ENCODE peak calls at places on chromosomes 5 and 9, in seven cellular contexts. F is RWPE2, O is right cardiac atrium, M is PC-3, G is pancreas, B is psoas muscle, N is GM23248. R is an unnamed sample.

GRCh38 chr5:149267241-149267973 is 4.3 kb upstream of the AFAP1L1 start:
- DNase-seq in F (no peak), N (peak; percentile 10), M (peak; percentile 94), O (no peak), G (no peak), B (no peak), R (no peak)

GRCh38 chr5:173707392-173707791 is 90.9 kb upstream of the BOD1 start:
- DNase-seq in B (peak; percentile 92), N (peak; percentile 98), G (no peak), O (peak; percentile 59), M (peak; percentile 58), F (no peak), R (peak; percentile 10)

GRCh38 chr9:137682431-137682991 is 63.7 kb downstream of the EHMT1 start:
- DNase-seq in B (no peak), F (no peak), M (no peak), N (no peak), O (no peak), G (no peak), R (no peak)

GRCh38 chr5:111227226-111227782 is 3.1 kb downstream of the CAMK4 start:
- DNase-seq in M (no peak), F (no peak), B (no peak), G (no peak), N (no peak), O (no peak), R (no peak)

GRCh38 chr9:93586290-93587057 is 10.1 kb downstream of the PHF2 start:
- DNase-seq in F (no peak), G (no peak), N (peak; percentile 18), B (peak; percentile 70), M (no peak), O (no peak), R (no peak)

GRCh38 chr9:1712861-1713260 is 302.3 kb upstream of the SMARCA2 start:
- DNase-seq in G (no peak), B (no peak), F (no peak), N (no peak), O (no peak), M (no peak), R (no peak)

GRCh38 chr5:158174918-158175663 is 316.1 kb upstream of the CLINT1 start:
- DNase-seq in M (peak; percentile 90), G (peak; percentile 66), F (no peak), O (peak; percentile 69), B (peak; percentile 76), N (peak; percentile 83), R (peak; percentile 32)

GRCh38 chr9:7844283-7844682 is 44.7 kb upstream of the DMAC1 start:
- DNase-seq in O (no peak), N (peak; percentile 18), M (no peak), G (no peak), B (no peak), F (no peak), R (no peak)

GRCh38 chr5:177232761-177233160 is 70.8 kb downstream of the RAB24 start:
- DNase-seq in F (no peak), M (no peak), G (no peak), O (no peak), N (peak; percentile 87), B (no peak), R (no peak)

GRCh38 chr5:163399923-163400322 is 37.5 kb upstream of the CCNG1 start:
- DNase-seq in G (no peak), F (no peak), N (no peak), M (no peak), O (no peak), B (no peak), R (no peak)

GRCh38 chr5:157273131-157273556 is 7.2 kb downstream of the CYFIP2 start:
- DNase-seq in M (no peak), G (no peak), B (no peak), F (no peak), O (no peak), N (no peak), R (no peak)

GRCh38 chr5:55416306-55416705 is 108.5 kb downstream of the MTREX start:
- DNase-seq in O (no peak), N (peak; percentile 67), M (no peak), G (no peak), B (no peak), F (no peak), R (no peak)

GRCh38 chr9:134492281-134492691 is 149.3 kb upstream of the COL5A1 start:
- DNase-seq in N (peak; percentile 97), M (no peak), O (peak; percentile 80), B (no peak), G (peak; percentile 40), F (peak; percentile 28), R (no peak)

GRCh38 chr5:179869641-179870402 is 11.2 kb upstream of the MRNIP start:
- DNase-seq in G (peak; percentile 43), O (no peak), F (peak; percentile 62), N (no peak), B (no peak), M (no peak), R (no peak)

DNA sequence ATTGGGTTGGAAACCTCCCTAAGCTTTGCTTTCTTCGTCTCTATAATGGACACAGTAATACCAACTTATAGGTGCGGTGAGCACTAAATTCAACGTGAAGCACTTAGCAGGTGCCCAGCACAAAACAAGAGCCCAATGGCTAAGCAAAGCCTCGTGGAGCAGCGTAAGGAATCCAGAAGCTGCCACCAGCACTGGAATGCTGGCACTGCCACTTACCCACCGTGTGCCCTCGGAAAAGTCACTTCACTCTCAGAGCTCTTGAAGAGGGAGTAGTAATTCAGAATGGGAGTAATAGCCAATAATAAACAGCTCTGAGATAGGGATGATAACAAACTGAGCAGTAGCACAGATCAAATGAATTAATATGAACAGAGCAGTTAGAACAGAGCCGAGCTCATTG is 16.4 kb downstream of the DAP start:
- DNase-seq in B (no peak), O (no peak), F (no peak), G (no peak), N (no peak), M (no peak), R (no peak)
- H3K4me1 ChIP-seq in B (no peaks in the 10 kb centered on the region), O (no peaks in the 10 kb centered on the region), F (no peaks in the 10 kb centered on the region), G (peaks cover 42% of the 10 kb centered on the region), N (no peaks in the 10 kb centered on the region), M (no peaks in the 10 kb centered on the region), R (no peaks in the 10 kb centered on the region)

GRCh38 chr9:88994820-88995180 is 3.5 kb downstream of the S1PR3 start:
- DNase-seq in N (peak; percentile 85), F (no peak), O (no peak), G (no peak), M (no peak), B (no peak), R (no peak)
- H3K4me1 ChIP-seq in N (peaks cover 35% of the 10 kb centered on the region), F (peaks cover 2% of the 10 kb centered on the region), O (peaks cover 8% of the 10 kb centered on the region), G (no peaks in the 10 kb centered on the region), M (peaks cover 12% of the 10 kb centered on the region), B (no peaks in the 10 kb centered on the region), R (peaks cover 15% of the 10 kb centered on the region)

GRCh38 chr9:69174645-69175487 is 789 bp downstream of the TJP2 start:
- DNase-seq in B (peak; percentile 75), O (peak; percentile 35), F (peak; percentile 86), N (peak; percentile 99), G (no peak), M (peak; percentile 91), R (peak; percentile 65)
- H3K4me1 ChIP-seq in B (peaks cover 19% of the 10 kb centered on the region), O (no peaks in the 10 kb centered on the region), F (peaks cover 79% of the 10 kb centered on the region), N (peaks cover 17% of the 10 kb centered on the region), G (peaks cover 12% of the 10 kb centered on the region), M (peaks cover 91% of the 10 kb centered on the region), R (peaks cover 89% of the 10 kb centered on the region)

DNA sequence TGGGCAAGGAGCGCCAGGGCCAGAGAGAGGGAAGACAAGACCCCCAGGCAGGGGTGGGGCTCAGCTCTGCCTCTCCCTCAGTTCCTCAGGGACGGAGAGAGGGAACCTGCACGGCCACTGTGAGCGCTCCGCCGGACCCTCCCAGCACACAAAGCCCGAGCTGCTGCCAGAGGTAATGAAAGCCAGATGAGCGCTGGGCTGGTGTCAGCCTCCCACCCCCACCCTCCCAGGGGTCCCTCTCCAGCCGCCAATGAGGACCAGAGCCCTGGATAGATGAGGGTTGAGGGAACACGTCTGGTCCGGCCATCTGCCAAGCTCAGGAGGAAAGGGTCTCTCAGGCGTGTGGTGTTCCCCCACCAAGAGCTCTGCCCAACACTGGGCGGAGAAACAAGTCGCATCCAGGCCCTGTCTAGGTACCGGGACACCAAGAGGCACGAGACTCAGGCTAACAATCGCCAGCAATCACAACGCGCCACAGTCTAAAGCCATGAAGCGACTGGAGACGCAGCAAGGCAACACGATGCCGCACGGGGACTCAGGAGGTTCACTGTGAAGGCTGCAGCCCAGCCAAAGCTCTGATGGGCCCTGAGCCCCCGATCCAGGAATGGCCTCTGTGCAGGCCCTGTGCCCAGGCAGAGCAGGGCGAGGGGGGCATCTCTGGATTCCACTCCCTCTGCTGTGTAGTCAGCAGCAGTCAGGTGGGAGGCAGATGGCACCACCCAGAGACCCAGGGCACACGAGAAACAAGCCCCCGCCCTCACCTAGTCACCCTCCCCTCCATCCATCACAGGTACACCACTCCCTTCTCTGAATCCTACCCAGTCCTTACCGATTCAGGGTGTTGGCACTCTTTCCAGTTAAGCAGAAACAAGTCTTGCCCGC is 1.3 kb downstream of the RALGDS start:
- DNase-seq in M (peak; percentile 4), N (peak; percentile 59), O (peak; percentile 37), G (no peak), B (peak; percentile 68), F (no peak), R (no peak)
- H3K4me1 ChIP-seq in M (peaks cover 4% of the 10 kb centered on the region), N (peaks cover 24% of the 10 kb centered on the region), O (peaks cover 38% of the 10 kb centered on the region), G (peaks cover 28% of the 10 kb centered on the region), B (peaks cover 72% of the 10 kb centered on the region), F (no peaks in the 10 kb centered on the region), R (peaks cover 17% of the 10 kb centered on the region)

DNA sequence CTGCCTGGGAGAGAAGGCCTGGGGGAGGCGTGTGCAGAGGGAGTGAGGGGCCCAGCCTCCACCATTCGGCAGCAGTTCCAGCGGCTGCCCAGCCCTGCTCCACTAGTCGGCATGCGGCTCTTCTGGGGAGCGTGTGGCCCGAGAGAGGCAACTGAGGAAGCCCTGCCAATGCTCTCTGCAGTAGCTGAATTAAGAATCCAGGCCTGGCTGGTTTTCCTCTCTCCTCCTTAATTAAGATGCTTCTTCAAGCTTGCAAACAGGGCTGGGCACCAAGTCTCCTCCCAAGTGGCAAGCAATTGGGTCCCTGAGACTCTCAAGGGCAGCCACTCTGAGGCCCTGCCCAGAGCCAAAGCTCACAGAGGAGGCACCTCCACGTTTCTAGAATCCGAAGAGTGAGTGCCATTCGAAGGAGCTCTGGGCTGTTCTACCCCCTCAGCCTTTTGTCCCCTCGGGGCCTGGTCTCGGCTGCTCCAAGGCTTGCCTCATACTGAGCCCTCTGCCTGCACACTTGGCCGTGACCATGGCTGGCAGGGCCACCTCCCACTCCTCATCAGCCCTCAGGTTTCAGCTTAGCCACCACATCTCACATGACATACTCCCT is 75.4 kb upstream of the LRRTM2 start:
- DNase-seq in N (no peak), G (no peak), F (peak; percentile 50), B (no peak), M (no peak), O (no peak), R (no peak)
- H3K4me1 ChIP-seq in N (peaks cover 11% of the 10 kb centered on the region), G (peaks cover 61% of the 10 kb centered on the region), F (no peaks in the 10 kb centered on the region), B (peaks cover 46% of the 10 kb centered on the region), M (no peaks in the 10 kb centered on the region), O (peaks cover 35% of the 10 kb centered on the region), R (no peaks in the 10 kb centered on the region)